ENCODE peak calls at places on chromosomes 12 and 14, in seven cellular contexts. B, D, E, R, K, A and U are unnamed samples.

GRCh38 chr12:48189331-48190125 is 6.1 kb downstream of the CCDC184 start:
- DNase-seq in D (peak; percentile 81), A (peak; percentile 22), R (peak; percentile 74), K (peak; percentile 49), E (peak; percentile 71), B (peak; percentile 75), U (peak; percentile 67)

GRCh38 chr12:85390281-85390680 is 110.3 kb downstream of the ALX1 start:
- DNase-seq in B (no peak), K (no peak), D (no peak), R (no peak), E (no peak), A (no peak), U (no peak)

GRCh38 chr12:124837958-124838803 is 25.5 kb downstream of the SCARB1 start:
- DNase-seq in K (peak; percentile 77), D (no peak), R (peak; percentile 99), A (peak; percentile 55), E (peak; percentile 99), B (peak; percentile 73), U (peak; percentile 98)

GRCh38 chr14:77123381-77124344 is 17.9 kb downstream of the ZDHHC22 start:
- DNase-seq in R (peak; percentile 97), B (no peak), K (no peak), A (peak; percentile 41), E (no peak), D (no peak), U (no peak)

GRCh38 chr14:105733081-105734065 is 207.0 kb downstream of the TMEM121 start:
- DNase-seq in K (no peak), D (no peak), E (no peak), A (no peak), B (no peak), R (no peak), U (no peak)

GRCh38 chr14:74911704-74912103 is 11.4 kb downstream of the RPS6KL1 start:
- DNase-seq in E (no peak), R (peak; percentile 29), D (no peak), K (no peak), B (no peak), A (no peak), U (no peak)

GRCh38 chr14:104395941-104396681 is 183.5 kb upstream of the C14orf180 start:
- DNase-seq in E (no peak), A (no peak), K (no peak), R (no peak), B (no peak), D (no peak), U (no peak)

GRCh38 chr12:11624126-11624525 is 25.3 kb upstream of the ETV6 start:
- DNase-seq in E (no peak), R (no peak), A (no peak), K (no peak), B (no peak), D (no peak), U (no peak)

GRCh38 chr14:73887116-73887490 is 444 bp downstream of the ZNF410 start:
- DNase-seq in K (no peak), R (no peak), B (peak; percentile 23), D (no peak), A (no peak), E (no peak), U (peak; percentile 27)

GRCh38 chr12:6532927-6533652 is 1.2 kb upstream of the GAPDH start:
- DNase-seq in A (peak; percentile 80), D (peak; percentile 78), R (peak; percentile 80), B (peak; percentile 85), E (peak; percentile 92), K (peak; percentile 72), U (peak; percentile 76)

GRCh38 chr12:49583361-49584094 is 15.6 kb upstream of the MCRS1 start:
- DNase-seq in B (no peak), K (no peak), E (no peak), R (no peak), A (no peak), D (no peak), U (peak; percentile 44)

GRCh38 chr14:76937181-76938091 is 91.1 kb downstream of the IRF2BPL start:
- DNase-seq in A (no peak), R (peak; percentile 59), D (no peak), K (peak; percentile 76), B (no peak), E (peak; percentile 89), U (peak; percentile 91)

GRCh38 chr12:57276935-57277563 is 26.1 kb upstream of the STAC3 start:
- DNase-seq in K (no peak), A (no peak), B (peak; percentile 58), E (peak; percentile 48), R (peak; percentile 16), D (no peak), U (peak; percentile 49)

GRCh38 chr12:68611094-68611818 is 557 bp downstream of the RAP1B start:
- DNase-seq in A (peak; percentile 26), K (peak; percentile 77), D (peak; percentile 75), B (peak; percentile 72), E (peak; percentile 75), R (peak; percentile 57), U (peak; percentile 60)

GRCh38 chr12:124743479-124744272 is 120.0 kb downstream of the SCARB1 start:
- DNase-seq in B (no peak), A (no peak), K (no peak), D (no peak), E (no peak), R (no peak), U (no peak)

GRCh38 chr14:71933026-71933587 is 878 bp downstream of the RGS6 start:
- DNase-seq in A (no peak), R (peak; percentile 29), D (no peak), B (no peak), E (peak; percentile 2), K (no peak), U (no peak)

GRCh38 chr14:52473557-52473956 is 78.7 kb downstream of the TXNDC16 start:
- DNase-seq in B (peak; percentile 49), E (peak; percentile 64), K (no peak), A (no peak), R (peak; percentile 62), D (no peak), U (peak; percentile 51)

GRCh38 chr12:75478395-75478794 is 2.2 kb upstream of the GLIPR1 start:
- DNase-seq in B (no peak), D (no peak), K (no peak), R (peak; percentile 28), E (peak; percentile 56), A (no peak), U (peak; percentile 78)

GRCh38 chr14:44966601-44967336 is 4.8 kb downstream of the TOGARAM1 start:
- DNase-seq in A (no peak), B (no peak), E (no peak), K (no peak), R (no peak), D (no peak), U (no peak)

GRCh38 chr14:85534435-85534834 is 4.5 kb downstream of the FLRT2 start:
- DNase-seq in A (no peak), B (no peak), R (peak; percentile 25), D (no peak), E (peak; percentile 15), K (no peak), U (peak; percentile 24)

GRCh38 chr14:102421366-102422057 is 58.8 kb downstream of the TECPR2 start:
- DNase-seq in B (no peak), A (no peak), R (no peak), K (no peak), E (no peak), D (no peak), U (no peak)

GRCh38 chr14:97592341-97592980 is 795.3 kb downstream of the VRK1 start:
- DNase-seq in R (no peak), E (no peak), K (no peak), A (no peak), B (no peak), D (no peak), U (no peak)

GRCh38 chr14:100676089-100676685 is 50.5 kb upstream of the DLK1 start:
- DNase-seq in K (no peak), D (no peak), B (no peak), E (no peak), R (no peak), A (no peak), U (no peak)

GRCh38 chr14:66105819-66106218 is 380.4 kb upstream of the CCDC196 start:
- DNase-seq in R (peak; percentile 83), A (no peak), D (no peak), E (peak; percentile 5), B (no peak), K (no peak), U (no peak)

GRCh38 chr12:2393016-2393415 is 340.2 kb downstream of the CACNA1C start:
- DNase-seq in B (no peak), A (no peak), K (no peak), D (no peak), E (no peak), R (no peak), U (no peak)

GRCh38 chr14:25032092-25032784 is 17.7 kb downstream of the STXBP6 start:
- DNase-seq in B (no peak), R (no peak), E (no peak), D (no peak), A (no peak), K (no peak), U (no peak)

GRCh38 chr14:66508547-66508845 is 549 bp downstream of the GPHN start:
- DNase-seq in B (no peak), A (no peak), E (no peak), R (no peak), K (no peak), D (no peak), U (no peak)

GRCh38 chr12:2387051-2387834 is 334.5 kb downstream of the CACNA1C start:
- DNase-seq in K (no peak), D (no peak), E (peak; percentile 65), R (no peak), B (no peak), A (no peak), U (peak; percentile 58)

GRCh38 chr12:11763760-11764520 is 114.5 kb downstream of the ETV6 start:
- DNase-seq in E (peak; percentile 96), D (no peak), R (no peak), B (peak; percentile 88), A (no peak), K (no peak), U (peak; percentile 86)

GRCh38 chr12:50218386-50218785 is 51.2 kb upstream of the CERS5 start:
- DNase-seq in A (no peak), B (no peak), K (no peak), E (peak; percentile 68), D (no peak), R (peak; percentile 96), U (peak; percentile 71)

GRCh38 chr12:56927281-56927680 is 6.9 kb downstream of the SDR9C7 start:
- DNase-seq in B (no peak), A (no peak), E (no peak), K (no peak), R (no peak), D (no peak), U (no peak)

GRCh38 chr14:73829526-73830431 is 21.9 kb upstream of the PTGR2 start:
- DNase-seq in R (peak; percentile 82), D (no peak), K (peak; percentile 33), B (peak; percentile 98), A (no peak), E (peak; percentile 77), U (peak; percentile 76)

GRCh38 chr12:10849425-10849878 is at the start of gene PRR4:
- DNase-seq in E (no peak), K (no peak), D (no peak), A (no peak), R (no peak), B (no peak), U (no peak)

GRCh38 chr12:67663121-67663520 is 14.6 kb downstream of the DYRK2 start:
- DNase-seq in B (no peak), E (peak; percentile 97), K (no peak), A (no peak), R (no peak), D (no peak), U (peak; percentile 97)

GRCh38 chr12:124396544-124397398 is 101.9 kb downstream of the RFLNA start:
- DNase-seq in D (no peak), E (no peak), K (peak; percentile 66), R (no peak), B (no peak), A (peak; percentile 28), U (no peak)

GRCh38 chr12:121806556-121807308 is 2.9 kb downstream of the SETD1B start:
- DNase-seq in A (no peak), B (no peak), K (peak; percentile 21), D (no peak), R (peak; percentile 40), E (peak; percentile 57), U (no peak)